ENCODE peak calls at places on chromosomes 1 and 21, in five cellular contexts. E is A549, X is mammary epithelial cell, L is transverse colon, P is HCT116. S is an unnamed sample.

GRCh38 chr1:244989813-244990212 is 125.5 kb upstream of the HNRNPU start:
- DNase-seq in E (no peak), X (peak), L (no peak), P (no peak), S (no peak)

GRCh38 chr1:70405780-70406416 is 5.2 kb upstream of the CTH start:
- DNase-seq in E (no peak), X (no peak), L (no peak), P (no peak), S (no peak)

GRCh38 chr1:230832466-230832865 is 35.9 kb downstream of the C1orf198 start:
- DNase-seq in E (no peak), X (peak), L (no peak), P (no peak), S (no peak)

GRCh38 chr21:37164742-37165141 is 91.7 kb downstream of the TTC3 start:
- DNase-seq in E (no peak), X (no peak), L (no peak), P (no peak), S (no peak)

GRCh38 chr1:185565314-185565713 is 168.9 kb upstream of the HMCN1 start:
- DNase-seq in E (no peak), X (peak), L (no peak), P (no peak), S (peak)

GRCh38 chr1:40945491-40945973 is 34.0 kb upstream of the CTPS1 start:
- DNase-seq in E (no peak), X (no peak), L (no peak), P (no peak), S (no peak)

GRCh38 chr1:57839067-57839466 is 415.2 kb upstream of the DAB1 start:
- DNase-seq in E (no peak), X (no peak), L (no peak), P (no peak), S (no peak)

GRCh38 chr1:161096514-161096913 is 1.6 kb upstream of the KLHDC9 start:
- DNase-seq in E (no peak), X (peak), L (no peak), P (no peak), S (no peak)

GRCh38 chr1:59670662-59671061 is 144.1 kb upstream of the HOOK1 start:
- DNase-seq in E (no peak), X (no peak), L (no peak), P (no peak), S (no peak)

GRCh38 chr1:153192697-153193096 is 10.5 kb upstream of the LELP1 start:
- DNase-seq in E (no peak), X (peak), L (no peak), P (peak), S (no peak)

GRCh38 chr1:169363046-169363756 is 4.4 kb downstream of the NME7 start:
- DNase-seq in E (no peak), X (peak), L (no peak), P (peak), S (peak)

GRCh38 chr21:42527489-42528158 is 14.0 kb downstream of the SLC37A1 start:
- DNase-seq in E (no peak), X (no peak), L (no peak), P (no peak), S (no peak)

GRCh38 chr1:81433676-81434075 is 367.1 kb upstream of the ADGRL2 start:
- DNase-seq in E (no peak), X (no peak), L (no peak), P (no peak), S (no peak)

GRCh38 chr1:233993651-233994050 is 89.2 kb downstream of the SLC35F3 start:
- DNase-seq in E (no peak), X (peak), L (no peak), P (peak), S (no peak)

GRCh38 chr1:51192213-51192843 is 43.7 kb upstream of the RNF11 start:
- DNase-seq in E (peak), X (peak), L (peak), P (peak), S (peak)

GRCh38 chr1:100034465-100034864 is 64.7 kb downstream of the SLC35A3 start:
- DNase-seq in E (peak), X (no peak), L (no peak), P (no peak), S (no peak)

GRCh38 chr1:155569988-155570592 is 7.5 kb upstream of the ASH1L start:
- DNase-seq in E (no peak), X (peak), L (no peak), P (no peak), S (no peak)

GRCh38 chr1:172895050-172895460 is 155.7 kb downstream of the TNFSF18 start:
- DNase-seq in E (no peak), X (no peak), L (no peak), P (no peak), S (no peak)

GRCh38 chr1:88683848-88684481 is at the start of gene PKN2:
- DNase-seq in E (peak), X (peak), L (peak), P (peak), S (peak)

GRCh38 chr1:88683516-88683847 is 591 bp upstream of the PKN2 start:
- DNase-seq in E (no peak), X (no peak), L (peak), P (no peak), S (no peak)

GRCh38 chr1:88685239-88685604 is 1.1 kb downstream of the PKN2 start:
- DNase-seq in E (no peak), X (no peak), L (no peak), P (no peak), S (no peak)

GRCh38 chr1:88681223-88681622 is 2.9 kb upstream of the PKN2 start:
- DNase-seq in E (no peak), X (peak), L (no peak), P (no peak), S (no peak)

GRCh38 chr1:88684482-88685238 is 587 bp downstream of the PKN2 start:
- DNase-seq in E (peak), X (peak), L (peak), P (peak), S (no peak)
- TF ChIP-seq CTCF in E (no peak), X (no peak), L (peak), P (peak), S (peak)

GRCh38 chr1:20521960-20522861 is 14.3 kb upstream of the MUL1 start:
- DNase-seq in E (peak), X (peak), L (peak), P (peak), S (peak)
- H3K4me3 ChIP-seq in E (no peak), X (no peak), L (no peak), P (no peak), S (peak)

GRCh38 chr1:113835686-113836290 is 23.5 kb upstream of the RSBN1 start:
- DNase-seq in E (peak), X (peak), L (no peak), P (peak), S (no peak)
- TF ChIP-seq CTCF in E (peak), X (peak), L (peak), P (peak), S (no peak)

GRCh38 chr1:160085686-160086089 is 4.3 kb downstream of the KCNJ9 start:
- DNase-seq in E (peak), X (peak), L (peak), P (peak), S (no peak)
- H3K4me3 ChIP-seq in E (no peak), X (no peak), L (no peak), P (no peak), S (no peak)

DNA sequence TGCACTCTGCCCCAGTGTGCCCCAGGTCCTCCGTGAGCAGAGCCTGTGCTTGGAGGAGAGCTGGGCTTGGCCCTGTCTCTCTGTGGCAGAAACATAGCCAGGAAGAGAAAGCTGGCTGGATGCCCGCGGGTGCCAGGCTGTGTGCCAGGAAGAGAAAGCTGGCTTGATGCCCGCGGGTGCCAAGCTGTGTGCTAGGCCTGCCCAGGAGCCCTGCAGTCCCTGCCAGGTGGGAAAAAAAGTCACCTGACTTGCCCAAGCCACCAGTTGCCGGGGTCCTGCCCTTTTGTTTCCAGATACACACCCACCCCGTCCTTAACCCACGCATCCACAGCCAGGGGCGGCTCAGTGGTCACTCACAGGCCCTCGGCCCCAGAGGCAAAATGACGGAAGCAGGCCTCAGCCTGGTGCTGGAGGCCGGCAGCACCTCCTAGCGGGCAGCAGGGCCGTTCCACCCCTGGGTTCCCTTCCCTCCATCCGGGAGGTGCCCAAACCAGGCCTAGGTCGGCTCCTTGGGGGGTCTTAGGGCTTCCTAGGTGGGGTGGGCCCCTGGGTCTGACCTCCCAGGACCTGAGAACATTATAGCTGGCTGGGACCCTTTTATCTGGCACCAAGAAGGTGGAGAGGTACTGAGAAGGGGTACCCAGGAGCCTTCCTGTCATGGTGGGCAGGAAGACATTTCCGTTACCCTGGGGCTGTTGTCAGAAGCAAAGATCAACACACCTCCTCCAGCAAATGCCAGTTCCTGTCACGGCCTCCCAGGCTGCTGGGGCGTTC is 9.1 kb downstream of the ITGB2 start:
- DNase-seq in E (no peak), X (peak), L (peak), P (no peak), S (no peak)
- TF ChIP-seq CTCF in E (peak), X (peak), L (peak), P (peak), S (no peak)

GRCh38 chr1:54500030-54500389 is 48.0 kb upstream of the ACOT11 start:
- DNase-seq in E (no peak), X (no peak), L (peak), P (no peak), S (no peak)

GRCh38 chr1:54497338-54497737 is 50.7 kb upstream of the ACOT11 start:
- DNase-seq in E (no peak), X (no peak), L (no peak), P (no peak), S (no peak)

GRCh38 chr1:54498383-54499096 is 49.5 kb upstream of the ACOT11 start:
- DNase-seq in E (no peak), X (no peak), L (no peak), P (no peak), S (no peak)

GRCh38 chr1:54501849-54502248 is 46.2 kb upstream of the ACOT11 start:
- DNase-seq in E (no peak), X (no peak), L (no peak), P (no peak), S (no peak)

GRCh38 chr1:54499097-54500029 is 48.7 kb upstream of the ACOT11 start:
- DNase-seq in E (peak), X (peak), L (peak), P (no peak), S (no peak)
- H3K4me3 ChIP-seq in E (peak), X (peak), L (peak), P (peak), S (peak)

GRCh38 chr1:162343472-162343871 is 33.2 kb downstream of the SPATA46 start:
- DNase-seq in E (no peak), X (no peak), L (no peak), P (no peak), S (no peak)

GRCh38 chr1:162347281-162347680 is 29.4 kb downstream of the SPATA46 start:
- DNase-seq in E (no peak), X (no peak), L (no peak), P (no peak), S (no peak)

GRCh38 chr1:162336621-162337020 is 40.0 kb downstream of the SPATA46 start:
- DNase-seq in E (no peak), X (no peak), L (no peak), P (no peak), S (no peak)

GRCh38 chr1:162342452-162342983 is 34.1 kb downstream of the SPATA46 start:
- DNase-seq in E (no peak), X (no peak), L (no peak), P (no peak), S (no peak)
- TF ChIP-seq CTCF in E (no peak), X (no peak), L (no peak), P (no peak), S (no peak)

DNA sequence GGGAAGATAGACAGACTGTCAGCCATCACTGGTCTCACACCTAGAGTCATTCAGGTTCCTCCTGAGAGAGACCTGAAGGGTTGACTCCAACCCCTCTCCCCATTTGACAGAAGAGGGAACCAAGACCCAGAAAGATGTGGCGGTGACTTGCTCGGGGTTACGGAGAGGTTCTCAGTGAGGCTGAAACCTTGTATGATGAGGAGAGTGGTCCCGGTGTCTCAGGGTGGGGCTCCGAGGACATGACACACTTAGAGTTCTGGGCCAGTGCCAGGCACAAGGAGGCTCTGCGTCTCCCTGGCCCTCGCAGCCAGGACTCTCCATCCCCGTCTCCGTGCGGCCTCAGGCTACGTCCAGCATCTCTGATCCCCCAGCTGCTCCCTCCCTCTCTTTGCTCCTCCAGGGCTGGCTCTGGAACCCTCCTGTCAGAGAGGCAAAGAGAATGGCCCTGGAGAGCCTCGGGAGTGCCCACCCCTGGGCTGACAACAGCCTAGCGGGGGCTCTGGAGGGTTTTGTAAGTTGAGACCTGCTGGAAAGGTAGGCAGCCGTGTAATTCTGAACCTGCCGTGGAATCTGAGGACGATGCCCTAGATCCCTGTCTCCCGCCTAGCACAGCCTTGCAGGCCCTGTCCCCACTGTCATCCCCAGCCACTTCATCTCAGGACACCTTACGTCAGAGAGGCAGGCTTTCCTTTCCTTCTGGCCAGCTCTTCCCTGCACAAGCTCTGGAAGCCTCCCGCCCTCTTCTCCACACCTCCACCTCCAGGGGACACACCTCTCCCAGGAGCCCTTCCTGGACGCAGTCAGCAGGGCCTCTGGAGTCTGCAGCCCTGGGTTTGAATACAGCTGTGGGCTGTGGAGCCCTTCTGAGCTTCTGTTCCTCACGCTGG is 4.1 kb downstream of the EFHD2 start:
- DNase-seq in E (no peak), X (no peak), L (peak), P (no peak), S (no peak)
- H3K4me3 ChIP-seq in E (no peak), X (no peak), L (no peak), P (no peak), S (no peak)

GRCh38 chr1:213066363-213066762 is 15.3 kb downstream of the RPS6KC1 start:
- DNase-seq in E (no peak), X (no peak), L (no peak), P (no peak), S (no peak)

GRCh38 chr1:213065800-213066199 is 14.8 kb downstream of the RPS6KC1 start:
- DNase-seq in E (no peak), X (no peak), L (no peak), P (no peak), S (no peak)

GRCh38 chr1:213057264-213058059 is 6.4 kb downstream of the RPS6KC1 start:
- DNase-seq in E (no peak), X (no peak), L (no peak), P (no peak), S (no peak)

GRCh38 chr1:213060836-213061235 is 9.8 kb downstream of the RPS6KC1 start:
- DNase-seq in E (no peak), X (no peak), L (no peak), P (no peak), S (no peak)

GRCh38 chr1:213061263-213061662 is 10.2 kb downstream of the RPS6KC1 start:
- DNase-seq in E (no peak), X (no peak), L (no peak), P (no peak), S (no peak)
- TF ChIP-seq CTCF in E (no peak), X (no peak), L (no peak), P (peak), S (no peak)

DNA sequence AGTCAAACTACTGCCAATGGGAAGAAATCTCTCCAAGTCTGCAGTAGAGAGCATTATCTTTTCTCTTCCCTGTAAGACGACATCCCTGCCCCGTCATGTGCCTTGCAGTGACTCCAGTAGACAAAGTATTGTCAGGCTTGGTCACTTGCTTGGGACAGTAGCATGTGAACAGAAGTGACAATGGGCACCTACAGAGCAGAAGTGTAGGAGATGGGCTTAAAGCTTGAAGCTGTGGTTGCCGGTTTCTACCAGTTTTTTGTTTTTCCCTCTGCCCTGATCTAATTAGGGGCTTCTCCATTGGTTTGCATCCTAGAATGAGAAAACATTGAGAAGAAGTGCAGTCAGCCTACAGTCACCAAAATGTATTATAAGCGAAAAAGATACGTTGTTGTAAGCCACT is 12.7 kb downstream of the F3 start:
- DNase-seq in E (no peak), X (no peak), L (no peak), P (no peak), S (no peak)
- H3K4me3 ChIP-seq in E (no peak), X (no peak), L (no peak), P (no peak), S (no peak)